ENCODE peak calls at places on chromosome 7, in eight cellular contexts. E is thyroid gland, C is testis, A is H54, K is prostate gland, F is ovary, R is IMR-90, T is transverse colon. L is an unnamed sample.

GRCh38 chr7:78443811-78444210 is 645.2 kb downstream of the PHTF2 start:
- DNase-seq in E (no peak), C (no peak), A (no peak), K (no peak), F (no peak), R (no peak), T (no peak), L (no peak)

GRCh38 chr7:157693071-157693520 is 356.3 kb downstream of the DNAJB6 start:
- DNase-seq in E (no peak), C (peak), A (no peak), K (no peak), F (peak), R (no peak), T (no peak), L (no peak)

GRCh38 chr7:74612015-74612829 is 45.3 kb upstream of the GTF2I start:
- DNase-seq in E (peak), C (peak), A (no peak), K (peak), F (no peak), R (no peak), T (no peak), L (no peak)

GRCh38 chr7:158245724-158246041 is 341.9 kb downstream of the PTPRN2 start:
- DNase-seq in E (no peak), C (no peak), A (no peak), K (no peak), F (no peak), R (no peak), T (no peak), L (no peak)

GRCh38 chr7:127619681-127620405 is 1.9 kb upstream of the PAX4 start:
- DNase-seq in E (no peak), C (no peak), A (no peak), K (no peak), F (no peak), R (no peak), T (no peak), L (no peak)

GRCh38 chr7:151426486-151426905 is 13.4 kb downstream of the CRYGN start:
- DNase-seq in E (peak), C (peak), A (peak), K (peak), F (peak), R (peak), T (peak), L (no peak)

GRCh38 chr7:16801111-16801542 is 3.7 kb downstream of the AGR2 start:
- DNase-seq in E (no peak), C (no peak), A (peak), K (no peak), F (no peak), R (peak), T (no peak), L (peak)

GRCh38 chr7:129952164-129952652 is 552 bp downstream of the UBE2H start:
- DNase-seq in E (peak), C (peak), A (no peak), K (peak), F (peak), R (no peak), T (peak), L (peak)

GRCh38 chr7:158549176-158549833 is 38.3 kb downstream of the PTPRN2 start:
- DNase-seq in E (peak), C (peak), A (no peak), K (no peak), F (peak), R (no peak), T (no peak), L (no peak)

GRCh38 chr7:53315986-53316385 is 280.6 kb downstream of the POM121L12 start:
- DNase-seq in E (peak), C (peak), A (no peak), K (no peak), F (no peak), R (no peak), T (no peak), L (no peak)

GRCh38 chr7:33744293-33744692 is 161.0 kb upstream of the BMPER start:
- DNase-seq in E (no peak), C (peak), A (peak), K (no peak), F (no peak), R (peak), T (no peak), L (peak)

GRCh38 chr7:43112941-43113621 is 634 bp downstream of the HECW1 start:
- DNase-seq in E (peak), C (peak), A (no peak), K (peak), F (peak), R (peak), T (no peak), L (no peak)

GRCh38 chr7:35802649-35803048 is 1.8 kb downstream of the SEPTIN7 start:
- DNase-seq in E (no peak), C (no peak), A (no peak), K (no peak), F (no peak), R (peak), T (no peak), L (peak)

GRCh38 chr7:111357691-111358090 is 204.6 kb downstream of the IMMP2L start:
- DNase-seq in E (no peak), C (no peak), A (no peak), K (no peak), F (no peak), R (peak), T (no peak), L (no peak)

GRCh38 chr7:139118803-139119485 is 9.4 kb upstream of the ZC3HAV1 start:
- DNase-seq in E (no peak), C (no peak), A (no peak), K (no peak), F (no peak), R (peak), T (peak), L (peak)

GRCh38 chr7:19587291-19587690 is 121.5 kb downstream of the POLR1F start:
- DNase-seq in E (no peak), C (no peak), A (no peak), K (no peak), F (no peak), R (no peak), T (no peak), L (no peak)

GRCh38 chr7:155886391-155887173 is 74.3 kb upstream of the SHH start:
- DNase-seq in E (peak), C (no peak), A (no peak), K (no peak), F (no peak), R (no peak), T (no peak), L (no peak)

GRCh38 chr7:70392870-70393269 is 739.1 kb upstream of the GALNT17 start:
- DNase-seq in E (no peak), C (no peak), A (no peak), K (no peak), F (no peak), R (no peak), T (no peak), L (no peak)

GRCh38 chr7:99375070-99375807 is 709 bp downstream of the ARPC1B start:
- DNase-seq in E (peak), C (peak), A (peak), K (peak), F (peak), R (peak), T (peak), L (peak)

GRCh38 chr7:2037805-2038635 is 194.7 kb downstream of the MAD1L1 start:
- DNase-seq in E (peak), C (peak), A (no peak), K (peak), F (peak), R (peak), T (no peak), L (peak)

GRCh38 chr7:1050956-1051690 is 6.8 kb downstream of the GPR146 start:
- DNase-seq in E (no peak), C (no peak), A (no peak), K (no peak), F (no peak), R (no peak), T (no peak), L (no peak)

GRCh38 chr7:130356760-130357611 is 12.4 kb downstream of the CPA5 start:
- DNase-seq in E (peak), C (no peak), A (no peak), K (peak), F (peak), R (peak), T (peak), L (no peak)

GRCh38 chr7:96021533-96021932 is 249.2 kb downstream of the DYNC1I1 start:
- DNase-seq in E (no peak), C (no peak), A (no peak), K (no peak), F (no peak), R (peak), T (no peak), L (no peak)

GRCh38 chr7:114439581-114439980 is 25.0 kb downstream of the FOXP2 start:
- DNase-seq in E (peak), C (no peak), A (no peak), K (no peak), F (no peak), R (no peak), T (no peak), L (no peak)

GRCh38 chr7:11831727-11832495 is at the start of gene THSD7A:
- DNase-seq in E (peak), C (peak), A (peak), K (no peak), F (peak), R (peak), T (peak), L (no peak)

GRCh38 chr7:93117852-93118530 is at the start of gene SAMD9:
- DNase-seq in E (peak), C (peak), A (peak), K (peak), F (no peak), R (peak), T (peak), L (peak)

GRCh38 chr7:30285531-30286284 is 1.3 kb downstream of the ZNRF2 start:
- DNase-seq in E (peak), C (peak), A (peak), K (peak), F (peak), R (peak), T (peak), L (peak)
- TF ChIP-seq POLR2A in E (peak), C (no peak), A (no peak), K (no peak), F (no peak), R (no peak), T (peak), L (no peak)

DNA sequence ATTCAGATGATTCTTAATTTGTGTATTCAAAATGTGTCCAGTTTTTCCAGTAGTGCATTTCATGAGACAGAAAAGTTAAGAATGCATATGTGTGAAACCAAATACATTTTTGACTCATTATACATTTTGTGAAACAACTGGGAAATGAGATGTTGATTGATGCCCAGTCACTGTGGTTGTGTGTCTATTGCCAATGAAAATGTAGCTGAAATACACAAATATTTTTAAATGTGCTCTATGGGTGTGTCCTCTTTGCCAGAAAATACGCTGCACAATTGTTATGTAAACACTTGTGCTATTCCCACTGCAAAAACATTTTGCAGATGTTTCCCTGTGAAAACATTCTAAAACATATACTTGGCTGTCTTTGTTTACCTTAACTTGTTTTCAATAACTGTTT is 395.2 kb downstream of the TFEC start:
- DNase-seq in E (no peak), C (no peak), A (no peak), K (no peak), F (no peak), R (peak), T (no peak), L (no peak)
- TF ChIP-seq POLR2A in E (no peak), C (no peak), A (no peak), K (no peak), F (no peak), R (no peak), T (no peak), L (no peak)

GRCh38 chr7:101113860-101114259 is 13.0 kb upstream of the SERPINE1 start:
- DNase-seq in E (no peak), C (no peak), A (no peak), K (no peak), F (no peak), R (no peak), T (no peak), L (no peak)

GRCh38 chr7:101111261-101111660 is 15.6 kb upstream of the SERPINE1 start:
- DNase-seq in E (no peak), C (no peak), A (no peak), K (no peak), F (no peak), R (no peak), T (no peak), L (no peak)

GRCh38 chr7:101114492-101114891 is 12.4 kb upstream of the SERPINE1 start:
- DNase-seq in E (no peak), C (no peak), A (no peak), K (no peak), F (no peak), R (no peak), T (no peak), L (no peak)

GRCh38 chr7:101109368-101109767 is 17.5 kb upstream of the SERPINE1 start:
- DNase-seq in E (no peak), C (no peak), A (no peak), K (no peak), F (no peak), R (no peak), T (no peak), L (no peak)

DNA sequence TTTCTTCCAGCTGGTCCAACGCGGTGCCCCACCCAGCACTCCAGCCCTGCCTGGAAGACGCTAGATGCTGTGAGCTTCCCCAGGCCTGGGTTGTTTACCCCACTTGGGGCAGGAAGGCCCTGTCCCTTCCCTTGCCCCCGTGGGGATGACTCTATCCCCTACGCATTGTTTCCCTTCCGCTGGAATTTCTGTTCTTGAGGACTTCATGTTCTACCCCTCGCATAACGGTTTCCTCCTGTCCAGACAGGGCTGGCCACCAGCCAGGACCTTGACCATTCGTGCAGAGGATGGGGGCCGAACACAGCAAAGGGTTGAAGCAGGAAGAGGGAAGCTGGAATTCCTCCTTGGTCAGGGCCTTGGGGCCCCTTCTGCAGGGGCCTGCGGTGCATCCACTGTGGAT is 14.7 kb upstream of the SERPINE1 start:
- DNase-seq in E (no peak), C (peak), A (no peak), K (no peak), F (peak), R (no peak), T (no peak), L (no peak)
- TF ChIP-seq POLR2A in E (no peak), C (no peak), A (no peak), K (no peak), F (no peak), R (no peak), T (no peak), L (no peak)

DNA sequence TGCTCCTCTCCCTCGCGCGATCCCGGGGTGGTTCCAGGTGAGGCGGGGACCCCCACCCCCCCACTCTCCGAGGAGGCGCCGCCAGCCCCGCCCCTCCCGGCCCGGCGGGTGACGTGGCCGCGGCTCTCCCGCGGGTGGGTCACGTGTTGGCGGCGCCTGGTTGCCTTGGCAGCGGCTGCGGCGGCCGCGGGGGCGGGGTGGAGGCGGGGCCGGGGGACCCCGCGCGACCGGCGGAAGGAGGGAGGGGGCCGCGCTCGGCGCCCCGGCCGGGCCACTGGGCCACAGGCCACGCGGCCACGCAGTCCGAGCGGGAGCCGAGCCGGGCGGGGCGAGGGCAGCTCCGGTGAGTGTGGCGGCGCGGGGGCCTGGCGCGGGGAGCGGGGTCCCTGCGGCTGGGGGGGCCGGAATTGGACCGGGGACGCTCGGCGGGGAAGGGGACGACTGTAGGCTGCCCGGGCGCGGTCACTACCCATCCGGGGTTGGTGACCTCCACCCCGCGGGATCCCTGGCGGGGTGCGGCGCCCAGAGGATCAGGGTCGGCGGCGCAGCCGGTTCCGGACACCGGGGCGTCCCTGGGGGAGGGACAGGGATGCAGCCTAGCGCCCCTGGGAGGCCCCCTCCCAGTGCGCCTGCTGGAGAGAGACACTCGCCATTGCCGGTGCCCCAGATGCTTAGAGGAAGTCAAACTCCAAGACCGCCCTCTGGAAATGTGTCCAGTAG is at the start of gene ORAI2:
- DNase-seq in E (peak), C (peak), A (peak), K (peak), F (peak), R (peak), T (peak), L (peak)
- TF ChIP-seq POLR2A in E (peak), C (no peak), A (peak), K (no peak), F (peak), R (peak), T (no peak), L (peak)

GRCh38 chr7:64998865-64999164 is 7.7 kb downstream of the ERV3-1 start:
- DNase-seq in E (no peak), C (no peak), A (no peak), K (no peak), F (no peak), R (no peak), T (no peak), L (no peak)
- TF ChIP-seq POLR2A in E (no peak), C (no peak), A (no peak), K (no peak), F (no peak), R (no peak), T (no peak), L (no peak)

L was measured in erythroblast.